ENCODE peak calls at places on chromosomes 16 and 17, in five cellular contexts. P, R, O, W and D are unnamed samples.

GRCh38 chr17:8894189-8894611 is 26.7 kb upstream of the PIK3R6 start:
- DNase-seq in O (no peak), W (no peak), R (no peak), P (peak), D (peak)

GRCh38 chr16:23504076-23504452 is 6.2 kb downstream of the GGA2 start:
- DNase-seq in W (no peak), R (no peak), O (no peak), P (no peak), D (no peak)

GRCh38 chr16:51383909-51384308 is 232.8 kb upstream of the SALL1 start:
- DNase-seq in R (no peak), P (no peak), O (no peak), W (no peak), D (no peak)

GRCh38 chr16:3951861-3952332 is 71.4 kb upstream of the CREBBP start:
- DNase-seq in R (no peak), O (no peak), W (no peak), P (no peak), D (no peak)

GRCh38 chr16:51562896-51563295 is 411.8 kb upstream of the SALL1 start:
- DNase-seq in P (no peak), R (no peak), O (no peak), W (no peak), D (no peak)

GRCh38 chr17:77613181-77613580 is 345.3 kb upstream of the TNRC6C start:
- DNase-seq in O (no peak), W (no peak), P (no peak), R (no peak), D (no peak)

GRCh38 chr17:43553501-43554018 is 7.4 kb upstream of the ETV4 start:
- DNase-seq in R (no peak), P (peak), W (no peak), O (no peak), D (no peak)

GRCh38 chr17:48181653-48182052 is 74.1 kb downstream of the SNX11 start:
- DNase-seq in P (peak), O (no peak), R (peak), W (no peak), D (peak)

GRCh38 chr16:68590201-68590994 is 51.3 kb downstream of the ZFP90 start:
- DNase-seq in W (no peak), R (peak), P (peak), O (no peak), D (peak)

GRCh38 chr16:30700491-30700890 is 1.5 kb downstream of the SRCAP start:
- DNase-seq in W (no peak), O (no peak), P (no peak), R (no peak), D (no peak)

GRCh38 chr17:72890711-72891110 is 201.8 kb downstream of the SLC39A11 start:
- DNase-seq in P (no peak), R (no peak), O (no peak), W (no peak), D (no peak)

GRCh38 chr17:67637901-67638641 is 79.7 kb upstream of the NOL11 start:
- DNase-seq in R (peak), O (no peak), P (no peak), W (no peak), D (no peak)

GRCh38 chr16:49532243-49532870 is 158.8 kb downstream of the C16orf78 start:
- DNase-seq in R (no peak), W (no peak), O (no peak), P (peak), D (no peak)

GRCh38 chr16:14196011-14196410 is 124.9 kb downstream of the MRTFB start:
- DNase-seq in W (no peak), O (no peak), P (no peak), R (no peak), D (no peak)

GRCh38 chr17:14464741-14465140 is 163.9 kb downstream of the HS3ST3B1 start:
- DNase-seq in O (no peak), W (no peak), P (no peak), R (no peak), D (no peak)

GRCh38 chr17:27747462-27748359 is 52.6 kb downstream of the NOS2 start:
- DNase-seq in W (no peak), O (no peak), R (peak), P (peak), D (peak)

GRCh38 chr17:76107507-76107906 is 3.9 kb upstream of the EXOC7 start:
- DNase-seq in R (peak), W (no peak), P (peak), O (peak), D (no peak)

GRCh38 chr16:53482123-53482522 is 20.9 kb downstream of the AKTIP start:
- DNase-seq in P (no peak), W (no peak), O (no peak), R (no peak), D (no peak)

GRCh38 chr17:31469959-31470358 is 78.5 kb downstream of the RAB11FIP4 start:
- DNase-seq in R (no peak), W (no peak), P (peak), O (no peak), D (peak)

GRCh38 chr17:31585280-31585630 is 193.8 kb downstream of the RAB11FIP4 start:
- DNase-seq in P (no peak), R (no peak), O (no peak), W (no peak), D (no peak)

GRCh38 chr16:48113471-48113870 is 42.3 kb downstream of the ABCC12 start:
- DNase-seq in O (no peak), R (no peak), W (no peak), P (peak), D (peak)

GRCh38 chr17:80160536-80160935 is 9.3 kb upstream of the CARD14 start:
- DNase-seq in O (no peak), P (no peak), R (no peak), W (no peak), D (no peak)

GRCh38 chr17:19768046-19768782 is 20.1 kb upstream of the ALDH3A1 start:
- DNase-seq in P (no peak), W (no peak), O (no peak), R (no peak), D (no peak)

GRCh38 chr16:82169861-82170845 is at the start of gene MPHOSPH6:
- DNase-seq in O (peak), P (peak), R (peak), W (peak), D (peak)

GRCh38 chr17:17354560-17355357 is 51.6 kb downstream of the NT5M start:
- DNase-seq in O (peak), P (peak), R (peak), W (peak), D (peak)

GRCh38 chr17:17356931-17357270 is 53.7 kb downstream of the NT5M start:
- DNase-seq in R (no peak), P (no peak), W (no peak), O (no peak), D (no peak)

GRCh38 chr17:17353625-17354484 is 50.7 kb downstream of the NT5M start:
- DNase-seq in O (no peak), R (no peak), P (no peak), W (no peak), D (no peak)

GRCh38 chr17:17356149-17356930 is 53.2 kb downstream of the NT5M start:
- DNase-seq in O (peak), W (peak), P (peak), R (peak), D (peak)

DNA sequence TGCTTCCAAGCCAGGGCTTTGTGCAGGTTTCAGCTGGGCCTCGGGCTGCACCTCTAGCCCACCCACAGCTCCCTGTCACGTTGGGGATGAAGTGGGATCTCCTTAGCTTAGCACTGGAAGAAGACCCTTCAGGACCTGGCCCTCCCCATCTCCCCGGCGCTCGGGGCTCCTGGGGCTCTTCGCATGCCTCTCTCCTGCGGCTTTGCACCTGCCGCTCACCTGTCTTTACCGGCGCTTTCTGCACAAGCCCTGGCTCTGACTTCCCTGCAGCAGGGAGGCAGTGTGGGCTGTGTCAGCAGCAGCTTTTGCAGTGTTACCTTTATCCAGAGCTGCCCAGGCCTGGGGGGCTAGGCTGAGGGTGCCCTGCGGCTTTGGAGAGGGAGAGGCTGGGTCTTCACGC is 52.3 kb downstream of the NT5M start:
- DNase-seq in R (no peak), P (no peak), O (no peak), W (no peak), D (no peak)
- H2AFZ ChIP-seq in R (no peak), P (no peak), O (peak), W (no peak), D (no peak)

DNA sequence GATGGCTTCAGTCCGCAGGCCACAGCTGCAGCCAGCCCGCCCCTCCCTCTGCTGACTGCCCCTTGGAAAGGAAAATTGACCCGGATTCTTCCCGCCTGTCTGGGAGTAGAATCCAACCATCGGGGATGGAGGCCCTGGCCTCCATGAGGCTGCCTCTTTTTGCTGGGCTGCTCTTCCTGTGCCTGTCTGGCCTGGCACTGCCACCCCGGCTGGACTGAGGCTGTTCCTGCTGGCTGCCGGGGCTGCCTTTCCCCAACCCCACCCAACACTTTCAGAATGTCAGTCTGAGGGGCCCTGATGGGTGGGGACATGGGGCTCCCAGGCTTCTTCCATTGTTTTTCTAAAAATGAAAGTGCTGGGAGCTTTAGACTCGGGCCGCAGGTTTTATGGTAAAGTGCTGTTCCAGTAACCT is 7.3 kb downstream of the BAHCC1 start:
- DNase-seq in O (no peak), W (no peak), R (no peak), P (no peak), D (no peak)
- H2AFZ ChIP-seq in O (no peak), W (no peak), R (no peak), P (no peak), D (no peak)

GRCh38 chr17:65123757-65124675 is 13.2 kb upstream of the RGS9 start:
- DNase-seq in W (no peak), R (no peak), O (no peak), P (no peak), D (no peak)
- H2AFZ ChIP-seq in W (peak), R (peak), O (peak), P (peak), D (peak)

GRCh38 chr17:53548252-53548651 is 274.5 kb upstream of the KIF2B start:
- DNase-seq in O (no peak), R (no peak), W (no peak), P (no peak), D (no peak)
- H2AFZ ChIP-seq in O (no peak), R (no peak), W (no peak), P (no peak), D (no peak)

GRCh38 chr16:9139965-9140364 is 48.5 kb downstream of the HAPSTR1 start:
- DNase-seq in W (no peak), O (no peak), R (peak), P (peak), D (peak)

GRCh38 chr16:9138021-9138680 is 46.7 kb downstream of the HAPSTR1 start:
- DNase-seq in R (no peak), O (no peak), W (no peak), P (no peak), D (no peak)

GRCh38 chr16:9141813-9142212 is 50.4 kb downstream of the HAPSTR1 start:
- DNase-seq in P (no peak), R (no peak), W (no peak), O (no peak), D (no peak)

GRCh38 chr16:9136596-9136995 is 45.2 kb downstream of the HAPSTR1 start:
- DNase-seq in O (no peak), W (no peak), R (no peak), P (no peak), D (no peak)

DNA sequence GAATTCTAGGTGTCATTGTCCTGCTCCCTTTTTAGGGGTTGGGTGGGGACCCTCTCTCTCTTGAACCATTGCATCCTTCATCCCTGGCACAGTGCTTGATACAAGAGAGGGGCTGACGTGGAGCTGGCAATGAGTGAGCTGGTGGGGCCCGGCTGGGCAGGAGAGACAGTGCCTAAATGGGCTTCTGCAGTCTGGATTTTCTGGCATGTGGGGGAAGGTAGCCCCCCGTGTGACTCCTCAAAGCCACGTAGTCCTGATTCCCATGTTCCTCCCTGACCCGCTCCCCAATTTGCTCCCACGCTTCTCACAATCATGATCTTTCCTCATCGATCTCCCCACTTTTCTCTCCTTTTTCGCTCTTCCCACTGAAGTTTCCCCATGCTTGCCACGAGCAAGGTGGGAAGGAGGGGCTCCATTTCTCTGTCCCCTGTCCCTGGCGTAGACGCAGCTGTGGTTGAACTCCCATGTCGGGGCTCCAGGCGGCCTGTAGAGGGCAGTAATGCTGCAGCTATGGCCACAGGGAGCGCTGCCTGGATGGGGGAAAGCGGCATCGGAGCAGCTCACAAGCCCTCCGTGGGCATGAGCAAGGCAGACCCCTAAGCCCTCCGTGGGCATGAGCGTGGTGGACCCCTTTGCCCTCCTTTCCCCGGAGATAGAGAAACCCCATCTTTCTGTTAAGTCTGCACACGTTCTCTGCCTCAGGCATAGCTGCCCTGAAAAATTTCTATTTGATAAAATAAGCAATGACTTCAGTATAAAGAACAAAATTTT is 47.5 kb downstream of the HAPSTR1 start:
- DNase-seq in P (peak), R (peak), W (no peak), O (peak), D (peak)
- H2AFZ ChIP-seq in P (peak), R (no peak), W (peak), O (peak), D (no peak)

GRCh38 chr17:58756246-58757161 is 850 bp downstream of the PPM1E start:
- DNase-seq in R (no peak), P (peak), O (peak), W (no peak), D (peak)
- H2AFZ ChIP-seq in R (no peak), P (peak), O (peak), W (peak), D (peak)

DNA sequence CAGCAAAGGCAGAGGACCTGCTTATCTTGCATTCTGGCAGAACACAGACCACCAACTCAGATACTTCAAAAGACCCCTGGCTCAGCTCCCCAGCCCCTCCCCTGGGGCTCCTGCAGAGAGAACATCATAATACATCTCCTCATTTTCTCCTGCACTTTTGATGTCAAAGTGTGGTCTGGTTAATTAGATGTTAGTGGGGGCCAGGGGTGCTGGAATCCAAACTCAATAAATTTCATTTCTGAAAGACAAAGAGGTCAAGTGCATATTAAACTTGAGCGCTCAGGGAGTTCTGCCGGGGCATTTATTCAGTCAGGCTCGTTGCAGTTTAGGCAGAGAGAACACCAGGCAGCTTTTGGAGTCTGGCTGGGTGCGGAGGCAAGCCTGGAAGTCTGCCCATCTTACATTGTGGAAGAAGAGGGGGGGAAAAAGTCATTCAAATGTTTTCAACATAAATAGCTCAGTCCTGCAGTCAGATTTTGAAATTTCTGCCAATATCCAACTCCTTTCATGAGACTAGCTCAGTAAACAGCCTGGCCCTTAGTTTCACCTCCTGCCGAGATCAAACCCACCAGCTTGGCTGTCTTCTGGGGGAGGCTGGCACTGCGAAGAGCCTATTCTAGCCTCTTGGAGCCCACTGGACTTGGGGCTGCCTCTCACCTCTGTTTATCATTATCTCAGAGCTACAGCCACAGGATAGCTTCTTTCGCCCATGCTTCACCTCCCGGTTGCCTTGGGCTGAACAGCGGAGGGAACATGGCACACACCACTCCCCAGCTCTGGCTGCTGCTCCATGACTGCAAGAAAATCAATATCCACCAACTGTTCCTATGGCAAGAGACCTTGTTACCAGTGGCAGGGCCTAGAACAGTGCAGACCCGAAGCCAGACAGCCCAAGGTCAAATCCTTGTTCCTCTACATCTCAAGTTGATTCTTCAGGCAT is 177.4 kb upstream of the CDH5 start:
- DNase-seq in R (no peak), W (no peak), P (peak), O (no peak), D (no peak)
- H2AFZ ChIP-seq in R (no peak), W (no peak), P (no peak), O (no peak), D (no peak)

GRCh38 chr17:60248618-60249516 is 99.1 kb downstream of the CA4 start:
- DNase-seq in O (no peak), W (no peak), P (no peak), R (no peak), D (no peak)
- H2AFZ ChIP-seq in O (no peak), W (no peak), P (no peak), R (no peak), D (no peak)

DNA sequence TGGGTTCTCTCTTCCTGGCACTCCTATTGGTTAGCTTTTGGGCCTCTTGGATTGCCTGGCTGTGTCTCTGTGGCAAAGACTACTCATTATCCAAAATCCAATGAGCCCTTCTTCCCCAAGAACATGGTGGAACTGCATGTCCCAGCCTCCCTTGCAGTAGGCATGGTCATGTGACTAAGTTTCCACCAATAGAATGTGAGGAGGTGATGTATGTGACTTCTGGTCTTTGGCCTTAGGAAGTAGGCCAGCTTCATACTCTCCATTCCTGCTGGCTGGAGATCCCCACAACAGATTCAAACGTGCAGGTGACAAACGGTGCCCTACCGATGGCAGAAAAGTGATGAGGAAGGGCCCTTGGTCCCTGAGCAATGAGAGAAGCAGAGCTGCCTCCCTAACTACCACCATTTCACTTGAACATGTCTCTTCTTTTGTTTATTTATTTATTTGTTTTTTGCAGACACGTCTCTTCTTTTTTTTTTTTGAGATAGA is 17.3 kb upstream of the SPN start:
- DNase-seq in W (peak), P (no peak), R (peak), O (peak), D (no peak)
- H2AFZ ChIP-seq in W (peak), P (peak), R (peak), O (peak), D (no peak)

GRCh38 chr16:27727941-27728340 is 178.0 kb downstream of the KATNIP start:
- DNase-seq in O (no peak), W (no peak), R (no peak), P (no peak), D (no peak)
- H2AFZ ChIP-seq in O (no peak), W (no peak), R (no peak), P (no peak), D (no peak)